ENCODE peak calls at places on chromosomes 1 and 21, in nine cellular contexts. I is AG04449, P is AG10803, L is heart left ventricle, O is Calu3, N is GM06990, B is ovary, V is transverse colon, T is fibroblast of mammary gland. W is an unnamed sample.

GRCh38 chr1:54904476-54905048 is 17.6 kb upstream of the DHCR24 start:
- DNase-seq in I (peak), P (peak), L (no peak), O (no peak), N (no peak), B (no peak), V (no peak), T (peak), W (no peak)

GRCh38 chr1:27666791-27667254 is 5.2 kb downstream of the IFI6 start:
- DNase-seq in I (no peak), P (no peak), L (no peak), O (no peak), N (no peak), B (no peak), V (no peak), T (peak), W (no peak)

GRCh38 chr1:27436204-27437159 is 44.1 kb downstream of the GPR3 start:
- DNase-seq in I (peak), P (peak), L (no peak), O (peak), N (no peak), B (no peak), V (peak), T (peak), W (no peak)

GRCh38 chr1:192879416-192879815 is 70.6 kb downstream of the RGS2 start:
- DNase-seq in I (no peak), P (no peak), L (peak), O (no peak), N (no peak), B (no peak), V (no peak), T (peak), W (no peak)

GRCh38 chr1:244205906-244206305 is 154.8 kb downstream of the ZBTB18 start:
- DNase-seq in I (no peak), P (no peak), L (no peak), O (no peak), N (no peak), B (no peak), V (no peak), T (no peak), W (no peak)

GRCh38 chr1:199851453-199851852 is 176.1 kb upstream of the NR5A2 start:
- DNase-seq in I (no peak), P (no peak), L (no peak), O (no peak), N (no peak), B (no peak), V (no peak), T (peak), W (no peak)

GRCh38 chr21:14361958-14362357 is 21.0 kb downstream of the HSPA13 start:
- DNase-seq in I (no peak), P (no peak), L (no peak), O (no peak), N (no peak), B (no peak), V (no peak), T (peak), W (no peak)

GRCh38 chr21:36504067-36505058 is 24.4 kb upstream of the CLDN14 start:
- DNase-seq in I (no peak), P (peak), L (no peak), O (peak), N (no peak), B (peak), V (peak), T (peak), W (peak)

GRCh38 chr1:64043328-64043727 is 160.1 kb upstream of the UBE2U start:
- DNase-seq in I (no peak), P (peak), L (no peak), O (no peak), N (no peak), B (no peak), V (no peak), T (peak), W (no peak)

GRCh38 chr1:222622765-222623164 is 4.9 kb downstream of the MIA3 start:
- DNase-seq in I (no peak), P (no peak), L (no peak), O (no peak), N (no peak), B (no peak), V (no peak), T (no peak), W (no peak)

GRCh38 chr1:179953974-179954493 is 576 bp upstream of the CEP350 start:
- DNase-seq in I (peak), P (peak), L (peak), O (no peak), N (no peak), B (peak), V (peak), T (peak), W (no peak)

GRCh38 chr1:54277451-54278355 is 77.7 kb downstream of the MRPL37 start:
- DNase-seq in I (no peak), P (peak), L (no peak), O (no peak), N (no peak), B (peak), V (peak), T (peak), W (no peak)

DNA sequence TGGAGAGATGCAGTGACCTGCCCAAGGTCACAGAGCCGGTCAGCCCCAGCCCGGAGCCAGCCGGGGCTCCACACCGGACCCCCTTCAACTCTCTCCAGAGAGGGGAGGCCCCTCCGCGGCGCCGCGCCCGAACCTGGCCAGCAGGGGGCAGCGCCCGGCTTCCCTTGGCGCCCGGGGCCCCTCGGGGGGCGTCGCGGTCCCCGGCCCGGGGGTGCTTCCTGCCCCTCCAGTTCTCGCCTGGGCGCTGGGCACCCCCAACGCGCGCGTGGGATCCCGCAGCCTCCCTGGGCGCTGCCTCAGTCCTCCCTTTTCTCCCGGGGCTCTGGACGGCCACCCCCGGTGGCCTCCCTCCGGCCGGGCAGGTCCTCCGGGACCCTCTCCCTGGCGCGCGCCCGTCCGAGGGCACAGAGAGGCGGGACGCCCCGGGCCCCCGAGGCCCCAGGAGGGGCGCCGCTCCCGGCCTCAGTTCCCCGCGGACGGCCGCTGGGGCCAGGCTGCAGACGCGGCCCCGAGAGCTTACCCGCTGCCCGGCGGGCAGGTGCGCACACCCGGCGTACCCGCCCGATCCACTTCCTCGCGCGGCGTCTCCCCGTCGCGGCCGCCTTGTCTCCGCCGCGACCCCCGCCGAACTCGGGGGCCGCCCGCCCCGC is 406 bp downstream of the HTR1D start:
- DNase-seq in I (no peak), P (no peak), L (no peak), O (peak), N (no peak), B (peak), V (no peak), T (no peak), W (peak)
- TF ChIP-seq CTCF in I (peak), P (peak), L (peak), O (peak), N (peak), B (no peak), V (peak), T (no peak), W (peak)

DNA sequence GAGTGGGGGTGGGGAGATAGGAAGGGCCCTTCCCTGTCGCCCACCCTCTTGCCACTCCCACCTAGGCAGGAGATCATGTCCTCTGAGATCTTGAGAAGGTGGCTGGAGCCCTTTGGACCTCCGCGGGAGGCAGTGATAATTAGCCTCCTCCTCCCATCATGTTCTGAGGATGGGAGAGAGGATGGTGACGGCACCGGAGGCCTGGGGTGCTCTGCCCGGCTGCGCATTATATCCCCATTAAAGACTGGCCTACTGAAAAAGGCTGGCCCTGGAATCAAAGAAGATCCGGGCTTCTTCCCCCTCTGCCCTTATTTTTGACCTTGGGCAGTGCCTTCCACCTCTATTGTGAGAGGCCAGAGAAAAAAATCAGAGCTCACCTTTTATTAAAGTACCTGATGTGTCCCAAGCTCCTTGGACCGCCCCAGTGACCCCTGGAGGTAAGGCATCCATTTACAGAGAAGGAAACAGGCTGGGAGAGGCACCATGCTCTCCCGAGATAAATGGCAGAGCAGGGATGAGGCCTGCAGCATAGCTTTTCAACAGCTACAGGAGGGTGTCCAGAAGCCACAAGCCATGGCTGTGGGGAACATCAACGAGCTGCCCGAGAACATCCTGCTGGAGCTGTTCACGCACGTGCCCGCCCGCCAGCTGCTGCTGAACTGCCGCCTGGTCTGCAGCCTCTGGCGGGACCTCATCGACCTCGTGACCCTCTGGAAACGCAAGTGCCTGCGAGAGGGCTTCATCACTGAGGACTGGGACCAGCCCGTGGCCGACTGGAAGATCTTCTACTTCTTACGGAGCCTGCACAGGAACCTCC is 794 bp downstream of the FBXO44 start:
- DNase-seq in I (no peak), P (no peak), L (no peak), O (no peak), N (no peak), B (no peak), V (no peak), T (no peak), W (no peak)
- TF ChIP-seq CTCF in I (no peak), P (no peak), L (no peak), O (no peak), N (no peak), B (no peak), V (no peak), T (no peak), W (no peak)

GRCh38 chr1:90616395-90616794 is 100.7 kb downstream of the BARHL2 start:
- DNase-seq in I (no peak), P (no peak), L (no peak), O (peak), N (no peak), B (no peak), V (no peak), T (no peak), W (no peak)
- TF ChIP-seq CTCF in I (peak), P (peak), L (no peak), O (peak), N (peak), B (no peak), V (no peak), T (no peak), W (peak)

GRCh38 chr1:77222496-77222895 is 3.3 kb upstream of the PIGK start:
- DNase-seq in I (no peak), P (no peak), L (no peak), O (no peak), N (no peak), B (no peak), V (no peak), T (no peak), W (no peak)

GRCh38 chr1:77218477-77219165 is 609 bp downstream of the PIGK start:
- DNase-seq in I (no peak), P (no peak), L (no peak), O (no peak), N (no peak), B (no peak), V (no peak), T (peak), W (no peak)

GRCh38 chr1:77220687-77221463 is 1.6 kb upstream of the PIGK start:
- DNase-seq in I (no peak), P (peak), L (no peak), O (no peak), N (no peak), B (no peak), V (no peak), T (peak), W (no peak)

GRCh38 chr1:77219166-77219887 is at the start of gene PIGK:
- DNase-seq in I (peak), P (peak), L (peak), O (peak), N (peak), B (peak), V (peak), T (peak), W (peak)
- TF ChIP-seq CTCF in I (no peak), P (no peak), L (no peak), O (no peak), N (peak), B (no peak), V (no peak), T (peak), W (peak)

GRCh38 chr1:160519542-160520435 is 3.3 kb downstream of the SLAMF6 start:
- DNase-seq in I (no peak), P (no peak), L (no peak), O (no peak), N (peak), B (no peak), V (no peak), T (no peak), W (no peak)
- TF ChIP-seq CTCF in I (no peak), P (no peak), L (no peak), O (peak), N (peak), B (no peak), V (peak), T (no peak), W (peak)

GRCh38 chr1:187477103-187477502 is 648.4 kb downstream of the PLA2G4A start:
- DNase-seq in I (no peak), P (no peak), L (no peak), O (no peak), N (no peak), B (no peak), V (no peak), T (no peak), W (no peak)
- TF ChIP-seq CTCF in I (no peak), P (no peak), L (no peak), O (no peak), N (no peak), B (no peak), V (no peak), T (no peak), W (no peak)

GRCh38 chr21:21373969-21374368 is 375.8 kb downstream of the NCAM2 start:
- DNase-seq in I (no peak), P (peak), L (no peak), O (no peak), N (no peak), B (no peak), V (no peak), T (peak), W (no peak)
- TF ChIP-seq CTCF in I (peak), P (peak), L (peak), O (no peak), N (no peak), B (no peak), V (no peak), T (peak), W (peak)